ENCODE peak calls at places on chromosomes 6 and 20, in four cellular contexts. Q is mesenchymal stem cell, F is neuronal stem cell, K is H1. W is an unnamed sample.

GRCh38 chr6:88374556-88374955 is 208.4 kb upstream of the CNR1 start:
- DNase-seq in Q (no peak), K (no peak), F (no peak), W (no peak)

GRCh38 chr6:153312633-153313032 is 181.6 kb upstream of the RGS17 start:
- DNase-seq in Q (peak), K (peak), F (no peak), W (peak)

GRCh38 chr6:73180718-73181619 is 44.3 kb downstream of the KHDC1L start:
- DNase-seq in K (no peak), F (peak), Q (peak), W (peak)

GRCh38 chr20:22408521-22409402 is 175.6 kb downstream of the FOXA2 start:
- DNase-seq in K (no peak), F (no peak), Q (no peak), W (no peak)

GRCh38 chr6:366972-367794 is 24.4 kb upstream of the IRF4 start:
- DNase-seq in F (no peak), K (no peak), Q (no peak), W (no peak)

GRCh38 chr6:147660334-147661311 is 152.1 kb downstream of the SAMD5 start:
- DNase-seq in F (no peak), Q (no peak), K (no peak), W (no peak)

GRCh38 chr20:36919715-36920333 is 31.7 kb downstream of the SAMHD1 start:
- DNase-seq in F (peak), K (no peak), Q (peak), W (peak)

GRCh38 chr6:88048556-88048955 is 915 bp downstream of the SPACA1 start:
- DNase-seq in F (no peak), K (no peak), Q (no peak), W (no peak)

GRCh38 chr6:129490551-129491245 is 219.3 kb downstream of the ARHGAP18 start:
- DNase-seq in F (no peak), K (no peak), Q (peak), W (peak)

GRCh38 chr6:16681260-16681873 is 79.9 kb downstream of the ATXN1 start:
- DNase-seq in K (no peak), F (no peak), Q (peak), W (peak)

GRCh38 chr6:53725791-53726575 is 60.4 kb upstream of the KLHL31 start:
- DNase-seq in K (peak), F (peak), Q (peak), W (peak)

GRCh38 chr6:1611572-1612385 is 2.1 kb downstream of the FOXC1 start:
- DNase-seq in K (no peak), F (no peak), Q (peak), W (peak)

GRCh38 chr20:62765432-62766070 is 30.7 kb upstream of the MRGBP start:
- DNase-seq in F (no peak), Q (no peak), K (no peak), W (no peak)

GRCh38 chr6:157830354-157831017 is 7.4 kb downstream of the SNX9 start:
- DNase-seq in K (no peak), Q (no peak), F (no peak), W (no peak)

GRCh38 chr6:128518531-128519131 is 1.8 kb downstream of the PTPRK start:
- DNase-seq in Q (no peak), K (no peak), F (no peak), W (no peak)

GRCh38 chr6:148109732-148110131 is 232.9 kb upstream of the SASH1 start:
- DNase-seq in F (no peak), K (no peak), Q (no peak), W (no peak)

GRCh38 chr6:2999005-2999620 is 581 bp upstream of the NQO2 start:
- DNase-seq in F (no peak), K (no peak), Q (peak), W (peak)

GRCh38 chr6:156776841-156777576 is at the start of gene ARID1B:
- DNase-seq in K (peak), F (peak), Q (peak), W (peak)

GRCh38 chr6:169533656-169534421 is 168.0 kb downstream of the WDR27 start:
- DNase-seq in Q (no peak), F (no peak), K (no peak), W (no peak)

GRCh38 chr20:13220857-13221297 is at the start of gene ISM1:
- DNase-seq in K (peak), Q (peak), F (peak), W (no peak)

GRCh38 chr6:116992546-116992945 is 115.5 kb downstream of the RFX6 start:
- DNase-seq in K (no peak), Q (no peak), F (no peak), W (no peak)

GRCh38 chr6:25675172-25675571 is 23.2 kb downstream of the SCGN start:
- DNase-seq in Q (no peak), K (no peak), F (no peak), W (no peak)

GRCh38 chr6:114033606-114034005 is 62.7 kb upstream of the HDAC2 start:
- DNase-seq in Q (no peak), K (no peak), F (no peak), W (no peak)

GRCh38 chr20:25253606-25254275 is 5.9 kb downstream of the PYGB start:
- DNase-seq in K (no peak), Q (no peak), F (no peak), W (no peak)

GRCh38 chr6:43124481-43124880 is 46.6 kb upstream of the SRF start:
- DNase-seq in F (no peak), Q (no peak), K (no peak), W (no peak)
- H4K91ac ChIP-seq in F (no peak), Q (peak), K (no peak), W (peak)

GRCh38 chr6:83381949-83382348 is 48.9 kb downstream of the ME1 start:
- DNase-seq in Q (peak), K (no peak), F (no peak), W (no peak)

GRCh38 chr6:83384751-83385150 is 46.1 kb downstream of the ME1 start:
- DNase-seq in F (no peak), Q (no peak), K (no peak), W (no peak)

DNA sequence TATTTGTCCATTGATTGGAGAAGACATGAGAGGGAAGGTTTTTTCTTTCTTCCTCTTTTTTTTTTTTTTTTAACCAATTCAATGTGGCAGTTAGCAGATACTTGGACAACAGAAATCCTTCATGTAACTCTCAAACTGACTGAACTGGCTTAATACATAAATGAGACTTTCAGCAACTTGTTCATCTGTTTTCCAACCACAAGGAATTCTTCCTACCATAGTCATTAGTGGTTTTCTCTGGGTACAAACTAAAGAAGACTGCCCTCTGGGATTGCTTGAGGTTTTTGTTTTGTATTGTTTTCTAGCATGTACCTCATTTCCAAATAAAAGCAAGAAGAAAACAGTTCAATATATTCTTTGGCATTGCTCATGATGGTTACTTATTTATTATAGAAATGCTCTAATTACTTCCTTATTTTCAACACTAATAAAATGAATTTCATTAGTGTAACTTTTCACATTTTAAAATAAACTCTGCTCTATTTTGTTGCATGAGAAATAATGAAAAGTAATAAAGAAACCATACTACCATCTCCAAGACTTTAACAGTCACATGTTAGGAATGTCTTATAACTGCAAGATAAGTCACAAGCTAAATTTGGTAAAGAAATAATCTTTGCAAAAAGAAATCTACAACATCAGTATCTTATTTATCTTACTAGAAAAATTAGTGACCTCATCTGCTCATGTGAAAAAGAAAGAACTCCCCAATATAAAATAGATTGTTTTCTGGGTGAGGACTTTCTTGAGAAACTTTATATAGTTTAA is 52.0 kb downstream of the ME1 start:
- DNase-seq in K (no peak), Q (peak), F (no peak), W (peak)
- H2BK15ac ChIP-seq in K (no peak), Q (no peak), F (no peak), W (no peak)

GRCh38 chr20:41028359-41029149 is at the start of gene TOP1:
- DNase-seq in K (peak), Q (peak), F (peak), W (peak)
- H4K91ac ChIP-seq in K (no peak), Q (peak), F (no peak), W (peak)

GRCh38 chr6:21748343-21749063 is 155.0 kb downstream of the SOX4 start:
- DNase-seq in F (no peak), Q (no peak), K (no peak), W (peak)

GRCh38 chr6:21751608-21752007 is 158.1 kb downstream of the SOX4 start:
- DNase-seq in F (no peak), Q (no peak), K (no peak), W (no peak)

GRCh38 chr6:21747441-21747840 is 153.9 kb downstream of the SOX4 start:
- DNase-seq in Q (no peak), F (no peak), K (no peak), W (no peak)

GRCh38 chr6:21750479-21751018 is 157.0 kb downstream of the SOX4 start:
- DNase-seq in F (no peak), K (no peak), Q (no peak), W (no peak)

GRCh38 chr6:21749754-21750153 is 156.2 kb downstream of the SOX4 start:
- DNase-seq in Q (no peak), K (no peak), F (no peak), W (no peak)
- H2BK15ac ChIP-seq in Q (no peak), K (no peak), F (no peak), W (peak)

DNA sequence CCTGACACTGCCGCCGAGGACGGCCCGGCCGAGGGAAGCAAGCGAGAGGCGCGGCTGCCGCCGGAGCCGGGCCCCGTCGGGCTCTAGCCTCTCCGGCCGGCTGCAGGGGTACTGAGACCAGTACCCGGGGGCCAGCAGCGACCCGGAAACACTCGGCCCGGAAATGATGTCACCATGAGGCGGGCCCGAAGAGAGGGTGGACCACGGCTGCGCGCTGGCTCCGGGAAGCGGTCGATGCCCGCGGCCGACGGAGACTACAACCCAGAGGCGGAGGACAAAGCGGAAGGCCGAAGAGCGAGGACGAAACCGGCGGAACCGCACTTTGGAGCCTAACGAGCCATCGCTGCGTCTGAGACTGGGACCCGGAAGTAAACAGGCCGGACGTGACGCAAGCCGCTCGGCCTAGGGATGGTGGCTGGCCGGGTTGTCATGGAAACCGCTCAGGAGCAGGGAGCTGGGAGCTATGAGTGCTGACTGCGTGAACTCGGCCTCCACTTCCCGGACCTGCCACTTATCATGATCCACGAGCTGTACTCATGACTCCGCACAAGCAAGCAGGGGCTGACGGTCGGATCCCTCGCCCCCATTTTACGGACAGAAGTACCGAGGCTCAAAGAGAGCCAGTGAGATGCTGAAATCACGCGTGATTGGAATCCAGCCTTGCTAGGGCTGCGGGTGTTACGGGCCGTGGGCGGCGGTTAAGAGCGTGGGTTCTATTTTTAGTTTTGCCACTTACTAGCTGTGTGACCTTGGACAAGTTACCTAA is at the start of gene SPATA2:
- DNase-seq in K (peak), F (peak), Q (peak), W (peak)
- H4K91ac ChIP-seq in K (peak), F (peak), Q (peak), W (peak)

GRCh38 chr6:138557147-138557546 is 57.9 kb upstream of the NHSL1 start:
- DNase-seq in Q (no peak), F (no peak), K (no peak), W (no peak)
- H2BK15ac ChIP-seq in Q (no peak), F (no peak), K (no peak), W (no peak)

GRCh38 chr20:4173142-4173541 is 157.8 kb upstream of the RNF24 start:
- DNase-seq in K (no peak), F (no peak), Q (no peak), W (no peak)

GRCh38 chr20:4171538-4172116 is 156.3 kb upstream of the RNF24 start:
- DNase-seq in F (no peak), K (no peak), Q (peak), W (peak)

GRCh38 chr20:4167261-4168004 is 152.1 kb upstream of the RNF24 start:
- DNase-seq in K (peak), F (no peak), Q (no peak), W (no peak)

GRCh38 chr20:4169360-4170214 is 154.2 kb upstream of the RNF24 start:
- DNase-seq in K (no peak), F (no peak), Q (no peak), W (no peak)

GRCh38 chr20:4170621-4171537 is 155.5 kb upstream of the RNF24 start:
- DNase-seq in Q (peak), K (no peak), F (no peak), W (no peak)
- H4K91ac ChIP-seq in Q (peak), K (peak), F (no peak), W (peak)